ENCODE peak calls at places on chromosome 17, in four cellular contexts. One of them, this sample, is unnamed.

GRCh38 chr17:28715217-28715616 is 2.5 kb downstream of the RAB34 start:
- DNase-seq in HepG2: no peak
- DNase-seq in H1: no peak
- DNase-seq in GM12891: no peak
- DNase-seq in this sample: no peak

GRCh38 chr17:55587608-55588139 is 76.4 kb upstream of the SMIM36 start:
- DNase-seq in HepG2: no peak
- DNase-seq in H1: no peak
- DNase-seq in GM12891: no peak
- DNase-seq in this sample: no peak

GRCh38 chr17:28227278-28228108 is 91.5 kb upstream of the TMEM97 start:
- DNase-seq in HepG2: no peak
- DNase-seq in H1: peak
- DNase-seq in GM12891: peak
- DNase-seq in this sample: no peak

GRCh38 chr17:9356488-9356911 is 219.1 kb downstream of the STX8 start:
- DNase-seq in HepG2: no peak
- DNase-seq in H1: no peak
- DNase-seq in GM12891: no peak
- DNase-seq in this sample: no peak

GRCh38 chr17:17205368-17206148 is 575 bp downstream of the PLD6 start:
- DNase-seq in HepG2: peak
- DNase-seq in H1: no peak
- DNase-seq in GM12891: peak
- DNase-seq in this sample: peak

GRCh38 chr17:34771891-34772290 is 189.4 kb downstream of the CCT6B start:
- DNase-seq in HepG2: no peak
- DNase-seq in H1: no peak
- DNase-seq in GM12891: no peak
- DNase-seq in this sample: no peak

GRCh38 chr17:17570798-17571716 is 20.5 kb downstream of the PEMT start:
- DNase-seq in HepG2: peak
- DNase-seq in H1: no peak
- DNase-seq in GM12891: no peak
- DNase-seq in this sample: no peak

GRCh38 chr17:17781591-17782424 is 55.0 kb downstream of the SREBF1 start:
- DNase-seq in HepG2: no peak
- DNase-seq in H1: peak
- DNase-seq in GM12891: no peak
- DNase-seq in this sample: no peak

GRCh38 chr17:54900457-54901229 is at the start of gene TOM1L1:
- DNase-seq in HepG2: peak
- DNase-seq in H1: peak
- DNase-seq in GM12891: peak
- DNase-seq in this sample: peak

GRCh38 chr17:82830249-82830661 is 9.6 kb downstream of the ZNF750 start:
- DNase-seq in HepG2: no peak
- DNase-seq in H1: no peak
- DNase-seq in GM12891: no peak
- DNase-seq in this sample: no peak

GRCh38 chr17:4004517-4005295 is 40.5 kb upstream of the ATP2A3 start:
- DNase-seq in HepG2: peak
- DNase-seq in H1: peak
- DNase-seq in GM12891: peak
- DNase-seq in this sample: peak

GRCh38 chr17:60311936-60312335 is 80.0 kb downstream of the USP32 start:
- DNase-seq in HepG2: no peak
- DNase-seq in H1: no peak
- DNase-seq in GM12891: no peak
- DNase-seq in this sample: no peak

GRCh38 chr17:37373530-37374159 is 2.1 kb upstream of the C17orf78 start:
- DNase-seq in HepG2: peak
- DNase-seq in H1: peak
- DNase-seq in GM12891: no peak
- DNase-seq in this sample: peak

GRCh38 chr17:12667299-12667958 is 1.7 kb downstream of the MYOCD start:
- DNase-seq in HepG2: peak
- DNase-seq in H1: peak
- DNase-seq in GM12891: peak
- DNase-seq in this sample: no peak

GRCh38 chr17:33981713-33982601 is 273.1 kb upstream of the CCL2 start:
- DNase-seq in HepG2: no peak
- DNase-seq in H1: no peak
- DNase-seq in GM12891: no peak
- DNase-seq in this sample: no peak

GRCh38 chr17:81291662-81292061 is 3.4 kb downstream of the SLC38A10 start:
- DNase-seq in HepG2: peak
- DNase-seq in H1: peak
- DNase-seq in GM12891: peak
- DNase-seq in this sample: peak

GRCh38 chr17:75737133-75737962 is 16.1 kb downstream of the ITGB4 start:
- DNase-seq in HepG2: no peak
- DNase-seq in H1: no peak
- DNase-seq in GM12891: no peak
- DNase-seq in this sample: no peak

GRCh38 chr17:71472809-71473789 is 647.7 kb upstream of the SOX9 start:
- DNase-seq in HepG2: peak
- DNase-seq in H1: no peak
- DNase-seq in GM12891: peak
- DNase-seq in this sample: peak

GRCh38 chr17:15230866-15231265 is 34.3 kb downstream of the PMP22 start:
- DNase-seq in HepG2: no peak
- DNase-seq in H1: no peak
- DNase-seq in GM12891: no peak
- DNase-seq in this sample: no peak

GRCh38 chr17:44828919-44829557 is 1.0 kb downstream of the GJC1 start:
- DNase-seq in HepG2: no peak
- DNase-seq in H1: no peak
- DNase-seq in GM12891: no peak
- DNase-seq in this sample: no peak

GRCh38 chr17:6497496-6498221 is 53.4 kb downstream of the PIMREG start:
- DNase-seq in HepG2: no peak
- DNase-seq in H1: no peak
- DNase-seq in GM12891: no peak
- DNase-seq in this sample: no peak

GRCh38 chr17:20223808-20224328 is 214.7 kb downstream of the SPECC1 start:
- DNase-seq in HepG2: no peak
- DNase-seq in H1: peak
- DNase-seq in GM12891: no peak
- DNase-seq in this sample: no peak

GRCh38 chr17:34177642-34178041 is 77.4 kb upstream of the CCL2 start:
- DNase-seq in HepG2: no peak
- DNase-seq in H1: no peak
- DNase-seq in GM12891: no peak
- DNase-seq in this sample: no peak

DNA sequence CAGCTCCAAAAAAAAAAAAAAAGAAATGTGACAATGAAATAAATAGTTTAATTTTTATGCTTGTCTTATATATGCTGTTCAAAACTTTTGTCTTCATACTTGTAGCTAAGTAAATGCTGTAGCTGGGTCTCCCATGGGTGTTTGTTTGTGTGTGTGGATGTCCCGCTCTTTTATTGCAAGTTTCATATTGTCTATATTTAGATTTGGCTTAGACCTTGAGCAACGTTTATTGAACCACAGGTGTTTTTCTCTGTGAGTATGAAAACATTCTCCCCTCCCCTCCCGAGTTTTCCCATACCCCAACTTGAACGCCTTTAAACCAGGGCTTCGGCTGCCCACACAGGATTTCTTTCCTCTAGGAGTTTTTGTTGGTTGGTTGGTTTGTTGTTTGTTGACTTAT is 45.2 kb downstream of the MFSD11 start:
- DNase-seq in HepG2: no peak
- DNase-seq in H1: no peak
- DNase-seq in GM12891: peak
- DNase-seq in this sample: no peak
- TF ChIP-seq TAF1 in HepG2: no peak
- TF ChIP-seq TAF1 in H1: no peak
- TF ChIP-seq TAF1 in GM12891: no peak
- TF ChIP-seq TAF1 in this sample: no peak

DNA sequence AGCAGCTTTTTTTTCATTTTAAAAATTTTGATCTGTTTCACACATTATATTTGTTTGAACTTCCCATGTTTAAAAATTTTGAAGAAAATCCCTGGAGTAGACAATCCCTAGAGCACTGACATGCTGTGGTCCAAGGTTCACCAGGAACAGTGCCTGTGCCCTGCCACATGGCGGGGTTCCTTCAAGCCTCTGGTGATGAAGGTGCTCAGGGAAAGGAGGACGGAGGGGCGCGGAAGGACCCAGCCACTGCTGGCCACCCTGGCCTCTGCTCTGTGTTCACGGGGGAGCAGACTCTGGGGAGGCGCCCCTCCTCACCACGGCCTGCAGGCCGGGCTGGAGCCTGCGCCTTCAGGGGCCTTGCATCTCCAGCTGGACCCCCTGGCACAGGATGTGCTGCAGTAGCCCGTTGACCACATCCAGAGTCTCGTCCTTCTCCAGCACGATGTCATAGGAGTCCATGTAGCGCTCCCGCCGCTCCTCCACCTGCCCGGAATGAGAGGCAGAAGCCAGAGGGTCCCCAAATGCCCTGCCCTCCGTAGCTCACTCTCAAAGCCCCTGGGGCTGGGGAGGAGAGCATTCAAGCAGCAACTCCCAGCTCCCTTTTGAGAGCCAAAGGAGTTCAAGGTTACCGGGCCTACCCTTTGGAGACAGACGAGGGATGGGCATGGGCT is 10.7 kb downstream of the NT5C3B start:
- DNase-seq in HepG2: no peak
- DNase-seq in H1: no peak
- DNase-seq in GM12891: no peak
- DNase-seq in this sample: no peak
- TF ChIP-seq TAF1 in HepG2: no peak
- TF ChIP-seq TAF1 in H1: no peak
- TF ChIP-seq TAF1 in GM12891: no peak
- TF ChIP-seq TAF1 in this sample: no peak

GRCh38 chr17:42795061-42795460 is 3.4 kb downstream of the COA3 start:
- DNase-seq in HepG2: no peak
- DNase-seq in H1: no peak
- DNase-seq in GM12891: no peak
- DNase-seq in this sample: no peak
- TF ChIP-seq TAF1 in HepG2: no peak
- TF ChIP-seq TAF1 in H1: no peak
- TF ChIP-seq TAF1 in GM12891: no peak
- TF ChIP-seq TAF1 in this sample: no peak

GRCh38 chr17:70297397-70297796 is 128.1 kb downstream of the KCNJ2 start:
- DNase-seq in HepG2: no peak
- DNase-seq in H1: no peak
- DNase-seq in GM12891: no peak
- DNase-seq in this sample: no peak

GRCh38 chr17:70296456-70296855 is 127.1 kb downstream of the KCNJ2 start:
- DNase-seq in HepG2: no peak
- DNase-seq in H1: no peak
- DNase-seq in GM12891: no peak
- DNase-seq in this sample: no peak

GRCh38 chr17:70295329-70295728 is 126.0 kb downstream of the KCNJ2 start:
- DNase-seq in HepG2: no peak
- DNase-seq in H1: no peak
- DNase-seq in GM12891: no peak
- DNase-seq in this sample: no peak

GRCh38 chr17:70298929-70299529 is 129.7 kb downstream of the KCNJ2 start:
- DNase-seq in HepG2: no peak
- DNase-seq in H1: no peak
- DNase-seq in GM12891: peak
- DNase-seq in this sample: no peak

DNA sequence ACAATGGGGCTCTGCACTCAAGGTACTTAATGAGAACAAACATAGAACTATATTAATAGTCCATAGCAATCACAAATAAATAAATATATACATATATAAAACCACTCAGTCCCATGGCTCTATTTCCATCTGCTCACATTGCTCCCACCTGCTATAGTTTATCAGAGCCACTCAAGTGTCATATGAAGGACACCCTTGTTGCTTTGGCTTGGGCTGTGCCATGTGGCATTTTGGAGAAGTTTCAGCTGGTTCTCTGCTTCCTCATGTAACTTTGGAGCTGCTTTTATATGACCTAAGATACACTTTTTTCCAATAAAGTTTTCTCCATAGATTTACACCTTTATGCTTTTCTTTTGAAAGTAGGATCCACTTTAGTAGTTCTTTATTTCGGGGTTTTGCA is 126.4 kb downstream of the KCNJ2 start:
- DNase-seq in HepG2: no peak
- DNase-seq in H1: no peak
- DNase-seq in GM12891: no peak
- DNase-seq in this sample: no peak
- TF ChIP-seq TAF1 in HepG2: no peak
- TF ChIP-seq TAF1 in H1: no peak
- TF ChIP-seq TAF1 in GM12891: no peak
- TF ChIP-seq TAF1 in this sample: no peak

This sample was measured in GM12892.